ENCODE peak calls at places on chromosome 18, in nine cellular contexts. Q is heart left ventricle, N is brain microvascular endothelial cell, Z is heart right ventricle, L is right lobe of liver, X is OCI-LY7, H is left lung, F is colonic mucosa, P is esophagus muscularis mucosa. K is an unnamed sample.

GRCh38 chr18:11994346-11994707 is 13.0 kb downstream of the IMPA2 start:
- DNase-seq in Q (no peak), N (peak), Z (no peak), L (no peak), X (no peak), H (peak), F (peak), P (no peak), K (no peak)

GRCh38 chr18:600107-600506 is 3.3 kb downstream of the CLUL1 start:
- DNase-seq in Q (no peak), N (no peak), Z (no peak), L (no peak), X (no peak), H (no peak), F (no peak), P (no peak), K (no peak)

GRCh38 chr18:55794288-55795052 is 206.5 kb upstream of the TCF4 start:
- DNase-seq in Q (no peak), N (no peak), Z (no peak), L (no peak), X (no peak), H (no peak), F (no peak), P (peak), K (no peak)

GRCh38 chr18:26746284-26747130 is 119.0 kb downstream of the AQP4 start:
- DNase-seq in Q (no peak), N (no peak), Z (no peak), L (no peak), X (no peak), H (no peak), F (no peak), P (peak), K (no peak)

GRCh38 chr18:38525039-38525438 is 959.4 kb upstream of the CELF4 start:
- DNase-seq in Q (no peak), N (no peak), Z (no peak), L (no peak), X (no peak), H (no peak), F (no peak), P (no peak), K (no peak)

GRCh38 chr18:76619342-76620315 is 124.6 kb upstream of the ZNF516 start:
- DNase-seq in Q (peak), N (peak), Z (peak), L (peak), X (no peak), H (peak), F (peak), P (no peak), K (peak)

GRCh38 chr18:12401881-12402280 is 5.8 kb upstream of the PRELID3A start:
- DNase-seq in Q (no peak), N (no peak), Z (no peak), L (no peak), X (no peak), H (no peak), F (peak), P (no peak), K (no peak)

GRCh38 chr18:26655614-26656400 is 107.5 kb upstream of the KCTD1 start:
- DNase-seq in Q (peak), N (peak), Z (peak), L (peak), X (no peak), H (peak), F (peak), P (no peak), K (peak)

GRCh38 chr18:9441061-9441460 is 34.3 kb upstream of the RALBP1 start:
- DNase-seq in Q (no peak), N (no peak), Z (no peak), L (no peak), X (no peak), H (no peak), F (no peak), P (no peak), K (no peak)

GRCh38 chr18:58400337-58400885 is 228.5 kb downstream of the ALPK2 start:
- DNase-seq in Q (no peak), N (no peak), Z (no peak), L (no peak), X (no peak), H (no peak), F (no peak), P (no peak), K (no peak)
- H3K4me3 ChIP-seq in Q (no peak), N (no peak), Z (no peak), L (no peak), X (no peak), H (no peak), F (no peak), P (no peak), K (no peak)

GRCh38 chr18:36143391-36143790 is 13.7 kb downstream of the ELP2 start:
- DNase-seq in Q (no peak), N (no peak), Z (no peak), L (no peak), X (no peak), H (no peak), F (no peak), P (no peak), K (no peak)
- TF ChIP-seq CTCF in Q (no peak), N (no peak), Z (no peak), L (no peak), X (no peak), H (no peak), F (no peak), P (no peak), K (no peak)

DNA sequence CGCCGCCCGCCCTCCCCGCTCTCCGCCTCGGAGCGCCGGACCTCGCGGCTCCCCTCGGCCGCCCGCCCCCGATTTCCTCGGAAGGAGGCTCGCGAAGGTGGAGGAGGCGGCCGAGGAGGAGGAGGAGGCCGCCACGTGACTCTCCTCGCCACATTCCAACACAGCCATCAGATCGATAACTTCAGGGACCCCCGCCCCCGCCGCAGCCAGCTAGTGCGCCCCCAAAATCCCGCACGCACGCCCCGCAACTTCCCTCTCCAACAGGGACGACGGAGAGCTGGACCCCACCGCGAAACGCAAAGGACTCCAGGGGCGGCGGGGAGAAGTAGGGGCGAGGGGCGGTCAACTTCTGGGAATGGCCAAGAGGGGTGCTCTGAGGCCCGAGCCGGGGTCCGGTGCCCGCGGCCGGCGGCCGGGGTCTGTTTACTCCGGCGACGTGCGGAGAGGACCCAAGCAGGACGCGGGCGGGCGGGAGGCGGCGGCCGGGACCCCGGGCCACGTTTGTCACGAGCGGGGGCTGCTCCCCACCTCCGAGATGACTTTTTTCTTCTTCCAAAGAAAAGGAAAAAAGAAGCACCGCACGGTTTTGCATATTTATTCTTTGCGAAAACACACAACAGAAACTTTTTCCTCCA is 1.9 kb downstream of the ZNF521 start:
- DNase-seq in Q (peak), N (no peak), Z (peak), L (no peak), X (no peak), H (peak), F (peak), P (no peak), K (no peak)
- H3K27ac ChIP-seq in Q (peak), N (peak), Z (peak), L (peak), X (no peak), H (peak), F (peak), P (peak), K (no peak)

DNA sequence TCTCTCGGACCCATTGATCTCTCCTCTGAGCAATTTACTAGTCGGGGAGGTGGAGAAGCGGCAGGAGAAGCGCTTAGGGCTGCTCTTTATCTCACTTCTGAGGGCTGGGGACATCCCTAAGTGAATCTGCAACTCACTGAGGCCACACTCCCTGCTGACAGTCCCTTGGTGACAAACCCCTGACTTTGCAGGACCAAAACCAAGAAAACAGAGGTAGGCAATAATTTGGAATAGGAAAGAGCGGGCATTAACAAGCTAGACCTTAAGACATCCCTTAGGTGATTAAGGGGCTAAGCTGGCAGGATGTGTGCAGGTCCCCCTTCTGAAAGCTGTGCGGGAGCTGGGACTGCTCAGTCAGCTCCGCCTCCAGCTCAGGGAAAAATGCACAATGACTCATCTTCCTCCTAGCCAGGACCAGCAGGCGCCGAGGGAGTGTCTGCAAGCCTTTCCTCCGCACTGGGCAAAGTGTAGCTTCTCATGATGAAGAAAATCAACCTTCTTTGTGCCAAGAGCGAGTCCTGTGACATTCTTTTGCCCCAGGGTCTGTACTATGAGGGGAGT is 63.3 kb downstream of the BOD1L2 start:
- DNase-seq in Q (peak), N (peak), Z (peak), L (no peak), X (no peak), H (peak), F (peak), P (peak), K (peak)
- H3K4me3 ChIP-seq in Q (peak), N (no peak), Z (no peak), L (no peak), X (no peak), H (no peak), F (no peak), P (peak), K (peak)

GRCh38 chr18:34595673-34596072 is 114.4 kb upstream of the DTNA start:
- DNase-seq in Q (no peak), N (peak), Z (no peak), L (no peak), X (no peak), H (no peak), F (no peak), P (no peak), K (no peak)
- TF ChIP-seq CTCF in Q (peak), N (peak), Z (peak), L (no peak), X (peak), H (no peak), F (no peak), P (peak), K (no peak)

DNA sequence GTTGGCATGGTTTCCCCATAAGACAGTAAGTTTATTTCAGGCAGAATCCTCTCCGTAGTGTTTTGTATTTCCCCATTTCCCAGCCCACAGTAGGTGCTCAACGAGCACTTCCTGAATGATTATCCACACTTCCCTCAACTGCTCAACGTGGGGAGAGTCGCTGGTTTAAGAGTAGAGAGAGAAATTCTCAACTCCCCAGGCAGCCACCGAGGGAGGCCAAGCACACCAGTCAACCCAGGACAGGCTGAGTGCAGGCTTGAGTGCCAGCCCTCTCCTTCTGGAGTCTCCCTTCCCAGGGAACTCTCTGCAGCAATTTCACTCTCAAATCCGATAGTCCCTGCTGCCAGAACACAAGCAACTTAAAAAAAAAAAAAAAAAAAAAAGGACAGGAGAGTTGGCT is 92.0 kb upstream of the LMAN1 start:
- DNase-seq in Q (no peak), N (no peak), Z (no peak), L (no peak), X (no peak), H (no peak), F (no peak), P (no peak), K (no peak)
- H3K27ac ChIP-seq in Q (no peak), N (no peak), Z (no peak), L (no peak), X (no peak), H (no peak), F (no peak), P (no peak), K (no peak)

DNA sequence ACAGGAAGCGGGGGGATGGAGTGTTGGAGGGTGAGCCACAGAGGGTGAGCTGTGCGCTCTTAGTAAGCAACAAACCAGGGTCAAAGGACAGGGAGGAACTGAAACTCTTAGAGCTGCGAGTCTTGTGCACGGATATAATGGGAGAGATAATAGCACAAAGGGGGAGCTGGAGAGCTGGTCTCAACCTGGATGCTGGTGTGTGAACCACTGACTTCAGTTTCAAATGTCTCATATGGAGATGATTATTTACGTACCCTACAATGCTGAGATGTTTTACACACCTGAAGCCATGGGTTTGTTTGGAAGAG is 35.9 kb downstream of the PTGR3 start:
- DNase-seq in Q (no peak), N (no peak), Z (no peak), L (no peak), X (peak), H (no peak), F (no peak), P (peak), K (no peak)
- H3K4me3 ChIP-seq in Q (no peak), N (no peak), Z (no peak), L (no peak), X (no peak), H (no peak), F (no peak), P (no peak), K (no peak)

DNA sequence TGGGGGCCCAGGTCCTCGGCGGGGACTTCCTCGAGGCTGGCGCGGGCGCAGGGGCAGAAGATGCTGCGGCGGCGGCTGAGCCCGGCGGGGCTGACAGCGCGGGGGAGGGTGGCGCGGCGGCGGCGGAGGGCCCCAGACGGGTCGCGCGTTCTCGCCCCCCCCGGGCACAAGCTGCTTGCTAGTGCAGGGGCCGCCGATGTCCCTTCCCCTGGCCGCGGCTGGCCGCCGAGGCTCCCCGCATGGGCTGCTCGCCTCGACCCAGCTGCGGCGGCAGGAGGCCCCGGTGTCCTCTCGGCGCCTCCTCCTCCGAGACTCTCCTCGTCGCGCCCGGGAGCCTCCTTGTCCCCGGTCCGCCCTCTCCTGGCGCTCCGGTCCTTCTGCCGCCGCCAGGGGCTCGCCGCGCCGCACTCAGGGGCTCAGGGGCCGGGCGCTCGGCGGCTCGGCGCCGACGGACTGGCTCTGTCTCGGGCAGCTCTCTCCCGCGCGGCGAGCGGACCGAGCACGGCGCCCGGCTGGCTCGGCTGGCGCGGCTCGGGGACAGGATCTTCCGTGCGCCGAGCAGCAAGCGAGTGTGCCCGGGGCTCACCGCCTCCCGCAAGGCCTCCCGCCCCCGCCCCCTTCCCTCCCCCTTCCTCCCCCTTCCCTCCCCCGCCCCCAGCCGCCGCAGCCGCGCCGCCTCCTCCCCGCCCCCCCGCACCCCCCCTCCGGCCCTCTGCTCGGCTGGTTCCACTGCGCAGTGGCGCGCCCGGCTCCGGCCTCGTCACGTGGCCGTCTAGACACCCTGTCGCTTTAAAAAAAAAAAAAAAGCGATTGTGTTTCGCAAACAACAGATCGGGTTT is 902 bp upstream of the SMAD7 start:
- DNase-seq in Q (peak), N (peak), Z (peak), L (peak), X (peak), H (peak), F (peak), P (no peak), K (peak)
- TF ChIP-seq CTCF in Q (peak), N (no peak), Z (peak), L (no peak), X (peak), H (no peak), F (no peak), P (peak), K (peak)

GRCh38 chr18:60893331-60894114 is 439.7 kb upstream of the CDH20 start:
- DNase-seq in Q (no peak), N (no peak), Z (no peak), L (no peak), X (no peak), H (no peak), F (no peak), P (no peak), K (no peak)
- H3K27ac ChIP-seq in Q (no peak), N (peak), Z (no peak), L (no peak), X (no peak), H (no peak), F (no peak), P (no peak), K (no peak)